ENCODE peak calls at places on chromosomes 4 and X, in five cellular contexts. D is AG10803, F is choroid plexus epithelial cell, E is prostate gland, B is AG04450. Y is an unnamed sample.

GRCh38 chrX:7263330-7263729 is 115.4 kb upstream of the PUDP start:
- DNase-seq in D (no peak), F (no peak), B (no peak), E (no peak), Y (no peak)

GRCh38 chr4:86579941-86580340 is 14.2 kb upstream of the PTPN13 start:
- DNase-seq in D (no peak), E (no peak), F (no peak), B (no peak), Y (no peak)

GRCh38 chr4:176788248-176788647 is 4.5 kb downstream of the VEGFC start:
- DNase-seq in B (no peak), D (no peak), E (no peak), F (no peak), Y (no peak)

GRCh38 chr4:130090427-130090826 is 994.5 kb downstream of the C4orf33 start:
- DNase-seq in D (no peak), F (no peak), E (no peak), B (no peak), Y (no peak)

GRCh38 chr4:146033149-146033548 is 94.5 kb upstream of the ZNF827 start:
- DNase-seq in D (no peak), E (no peak), B (no peak), F (peak; percentile 16), Y (no peak)

GRCh38 chr4:23171971-23172370 is 479.2 kb downstream of the GBA3 start:
- DNase-seq in F (no peak), E (no peak), B (no peak), D (peak; percentile 7), Y (no peak)

GRCh38 chr4:17476811-17477210 is 35.1 kb downstream of the QDPR start:
- DNase-seq in E (no peak), F (no peak), D (no peak), B (no peak), Y (no peak)

GRCh38 chr4:80948995-80949394 is 81.5 kb upstream of the BMP3 start:
- DNase-seq in F (no peak), E (no peak), B (no peak), D (no peak), Y (no peak)

GRCh38 chrX:153307546-153308175 is 13.9 kb downstream of the PNMA6F start:
- DNase-seq in B (no peak), F (peak; percentile 0), E (no peak), D (peak; percentile 2), Y (no peak)

GRCh38 chr4:6001965-6002833 is 16.0 kb downstream of the C4orf50 start:
- DNase-seq in E (no peak), D (no peak), B (no peak), F (no peak), Y (no peak)

DNA sequence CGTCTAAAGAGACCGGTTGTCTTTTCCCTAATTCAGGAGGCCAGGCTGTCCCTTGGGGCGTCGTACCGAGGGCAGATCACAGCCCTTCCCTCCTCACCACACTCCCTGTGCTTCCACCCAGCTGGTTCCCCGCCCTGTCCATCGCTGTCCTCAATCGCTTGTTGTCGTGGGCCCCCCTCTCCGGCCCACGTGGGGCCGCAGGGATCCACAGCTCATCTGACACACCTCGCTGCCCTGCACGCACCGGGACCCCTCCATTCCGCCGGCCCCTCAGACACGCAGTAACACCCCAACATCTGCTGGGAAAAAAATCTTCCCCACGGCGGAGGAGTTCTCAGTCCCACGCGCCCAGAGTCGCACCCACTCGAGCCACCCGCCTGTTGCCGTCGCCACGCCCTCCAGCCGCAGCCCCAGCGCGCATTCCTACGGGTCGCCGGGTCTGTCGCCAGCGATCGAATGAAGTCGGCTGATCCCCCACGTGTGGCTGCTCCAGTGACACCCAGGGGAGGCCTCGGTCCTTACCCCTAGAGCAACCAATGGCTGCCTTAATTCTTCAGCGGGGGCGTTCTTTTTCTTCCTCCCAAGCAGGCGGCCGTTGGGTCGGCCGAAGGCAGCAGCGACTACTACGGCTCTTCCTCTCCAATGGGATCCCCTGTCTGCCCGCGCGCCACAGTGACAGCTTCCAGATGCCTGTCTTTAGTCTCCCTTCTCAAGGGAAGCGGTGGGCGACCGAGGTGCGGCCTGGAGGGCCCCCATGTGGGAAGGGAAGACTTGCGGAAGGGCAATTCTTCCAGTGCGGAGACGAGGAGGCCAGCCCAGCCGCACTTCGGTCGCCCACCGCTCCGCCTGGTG is 885 bp upstream of the SEPTIN11 start:
- DNase-seq in E (peak; percentile 63), F (peak; percentile 80), D (peak; percentile 81), B (no peak), Y (no peak)
- TF ChIP-seq CTCF in E (no peak), F (no peak), D (peak; percentile 23), B (no peak), Y (no peak)

DNA sequence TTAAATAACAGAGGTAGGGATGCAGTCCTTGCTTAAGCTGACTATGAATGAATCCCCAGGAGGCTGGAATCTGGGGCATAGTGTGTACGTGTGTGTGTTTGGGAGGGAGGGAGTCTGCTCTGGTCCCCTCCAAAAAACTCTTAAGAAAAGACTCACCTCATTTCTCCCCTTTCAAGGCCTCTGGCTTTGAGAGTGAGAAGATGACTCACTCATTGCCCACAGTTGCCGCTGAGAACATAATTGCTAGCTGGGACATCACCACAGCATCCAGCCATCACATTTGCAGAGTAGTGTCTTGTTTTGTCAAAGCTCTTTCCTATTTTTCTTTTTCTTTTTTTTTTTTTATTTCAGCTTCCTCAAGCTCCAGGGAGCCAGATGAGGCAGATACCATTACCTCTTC is 61.7 kb upstream of the LAS1L start:
- DNase-seq in E (no peak), B (no peak), F (peak; percentile 57), D (peak; percentile 64), Y (no peak)
- H3K4me3 ChIP-seq in E (no peak overlapping the region), B (no peak overlapping the region), F (no peak overlapping the region), D (no peak overlapping the region), Y (no peak overlapping the region)

GRCh38 chr4:182924497-182924896 is 7.3 kb upstream of the DCTD start:
- DNase-seq in E (no peak), F (peak; percentile 48), B (no peak), D (no peak), Y (no peak)

GRCh38 chr4:182923376-182923775 is 6.2 kb upstream of the DCTD start:
- DNase-seq in D (no peak), E (no peak), B (no peak), F (peak; percentile 29), Y (no peak)

GRCh38 chr4:182923796-182924365 is 6.7 kb upstream of the DCTD start:
- DNase-seq in F (no peak), E (no peak), B (no peak), D (no peak), Y (no peak)

GRCh38 chr4:182927505-182927904 is 10.3 kb upstream of the DCTD start:
- DNase-seq in F (no peak), B (no peak), E (no peak), D (no peak), Y (no peak)

GRCh38 chr4:182925298-182925738 is 8.1 kb upstream of the DCTD start:
- DNase-seq in D (peak; percentile 63), B (no peak), E (no peak), F (peak; percentile 90), Y (no peak)
- TF ChIP-seq CTCF in D (peak; percentile 47), B (peak; percentile 68), E (no peak), F (peak; percentile 85), Y (peak; percentile 42)

GRCh38 chrX:2696698-2697215 is 5.7 kb downstream of the CD99 start:
- DNase-seq in D (peak; percentile 84), E (no peak), F (peak; percentile 81), B (peak; percentile 60), Y (peak; percentile 61)
- H3K4me3 ChIP-seq in D (no peak overlapping the region), E (no peak overlapping the region), F (no peak overlapping the region), B (peak overlapping the region; percentile 10), Y (no peak overlapping the region)